ENCODE peak calls at places on chromosomes 16 and 17, in nine cellular contexts. F is astrocyte of the hippocampus, B is RCC 7860, V is RPMI7951, A is GM20000, H is RWPE1, J is NCI-H2171, Y is glutamatergic neuron, Q is neural crest cell. R is an unnamed sample.

GRCh38 chr16:3846595-3847091 is 33.9 kb downstream of the CREBBP start:
- DNase-seq in A (no peak), H (no peak), J (no peak), Q (no peak), Y (no peak), V (no peak), F (no peak), B (no peak), R (no peak)

GRCh38 chr16:31513126-31513525 is 4.9 kb upstream of the RUSF1 start:
- DNase-seq in Q (no peak), H (peak), J (no peak), F (peak), V (peak), Y (no peak), A (no peak), B (peak), R (no peak)

GRCh38 chr17:32742686-32743538 is 134.0 kb downstream of the MYO1D start:
- DNase-seq in F (no peak), V (peak), Y (no peak), B (peak), A (no peak), H (no peak), Q (no peak), J (no peak), R (no peak)

GRCh38 chr17:34626141-34626681 is 46.8 kb downstream of the TMEM132E start:
- DNase-seq in Y (no peak), F (peak), V (no peak), H (no peak), J (no peak), B (no peak), A (no peak), Q (no peak), R (no peak)

GRCh38 chr16:790086-790485 is 1.7 kb downstream of the CHTF18 start:
- DNase-seq in H (no peak), A (no peak), Q (no peak), F (no peak), J (no peak), Y (no peak), V (no peak), B (no peak), R (no peak)

GRCh38 chr17:48556534-48557401 is 11.9 kb upstream of the HOXB2 start:
- DNase-seq in V (no peak), J (no peak), Q (no peak), B (no peak), H (no peak), Y (no peak), A (no peak), F (peak), R (no peak)

GRCh38 chr17:948284-948852 is 31.2 kb downstream of the NXN start:
- DNase-seq in Q (no peak), J (no peak), H (no peak), Y (peak), A (no peak), V (no peak), B (no peak), F (peak), R (no peak)

GRCh38 chr16:66493490-66494401 is 56.2 kb downstream of the TK2 start:
- DNase-seq in Q (no peak), B (no peak), H (no peak), J (no peak), A (no peak), F (no peak), V (no peak), Y (no peak), R (no peak)

GRCh38 chr17:47220531-47220999 is 11.4 kb downstream of the MYL4 start:
- DNase-seq in H (no peak), A (no peak), F (peak), Q (no peak), J (no peak), B (no peak), V (no peak), Y (no peak), R (no peak)

GRCh38 chr17:80461527-80462166 is 14.8 kb downstream of the NPTX1 start:
- DNase-seq in J (no peak), Y (no peak), V (no peak), Q (no peak), F (no peak), H (no peak), B (no peak), A (no peak), R (no peak)

GRCh38 chr17:10295728-10296343 is 77.0 kb downstream of the MYH13 start:
- DNase-seq in H (peak), V (peak), Y (peak), J (no peak), Q (peak), F (peak), B (peak), A (peak), R (peak)

GRCh38 chr16:1807626-1808025 is 14.1 kb upstream of the IGFALS start:
- DNase-seq in V (no peak), A (no peak), Q (no peak), B (no peak), F (no peak), Y (no peak), H (no peak), J (no peak), R (no peak)

GRCh38 chr16:83389751-83390150 is 418.0 kb upstream of the HSBP1 start:
- DNase-seq in Q (no peak), Y (no peak), A (no peak), B (no peak), F (no peak), J (no peak), V (peak), H (no peak), R (peak)

GRCh38 chr16:70740919-70741778 is 55.3 kb upstream of the MTSS2 start:
- DNase-seq in V (peak), A (no peak), Q (no peak), H (no peak), Y (no peak), B (peak), F (no peak), J (no peak), R (peak)

GRCh38 chr17:1645207-1646171 is at the start of gene SCARF1:
- DNase-seq in J (no peak), A (no peak), H (no peak), Q (no peak), B (no peak), F (no peak), V (no peak), Y (peak), R (no peak)

GRCh38 chr16:12320298-12320706 is 343.8 kb downstream of the SNX29 start:
- DNase-seq in V (no peak), F (peak), H (no peak), A (no peak), Y (no peak), B (peak), Q (no peak), J (no peak), R (no peak)